ENCODE peak calls at places on chromosomes 2 and 18, in four cellular contexts. One of them, this sample, is unnamed. For H3K4me1, the result is how much of the 10 kb centered on the place peaks cover.

GRCh38 chr2:229456091-229456490 is 185.0 kb upstream of the PID1 start:
- DNase-seq in CD8-positive, alpha-beta memory T cell: no peak
- DNase-seq in right cardiac atrium: no peak
- DNase-seq in heart right ventricle: no peak
- DNase-seq in this sample: no peak

GRCh38 chr2:37189452-37190153 is 1.1 kb upstream of the SULT6B1 start:
- DNase-seq in CD8-positive, alpha-beta memory T cell: no peak
- DNase-seq in right cardiac atrium: no peak
- DNase-seq in heart right ventricle: no peak
- DNase-seq in this sample: peak

GRCh38 chr2:156562136-156562535 is 126.0 kb downstream of the GPD2 start:
- DNase-seq in CD8-positive, alpha-beta memory T cell: no peak
- DNase-seq in right cardiac atrium: no peak
- DNase-seq in heart right ventricle: peak
- DNase-seq in this sample: no peak

GRCh38 chr18:45839415-45840395 is 14.2 kb downstream of the SIGLEC15 start:
- DNase-seq in CD8-positive, alpha-beta memory T cell: peak
- DNase-seq in right cardiac atrium: no peak
- DNase-seq in heart right ventricle: no peak
- DNase-seq in this sample: peak

GRCh38 chr2:146927080-146927714 is 917.6 kb upstream of the ACVR2A start:
- DNase-seq in CD8-positive, alpha-beta memory T cell: no peak
- DNase-seq in right cardiac atrium: peak
- DNase-seq in heart right ventricle: no peak
- DNase-seq in this sample: peak

GRCh38 chr2:235740821-235741220 is 247.0 kb downstream of the AGAP1 start:
- DNase-seq in CD8-positive, alpha-beta memory T cell: no peak
- DNase-seq in right cardiac atrium: no peak
- DNase-seq in heart right ventricle: no peak
- DNase-seq in this sample: no peak

GRCh38 chr18:42706029-42706608 is 409.4 kb downstream of the RIT2 start:
- DNase-seq in CD8-positive, alpha-beta memory T cell: no peak
- DNase-seq in right cardiac atrium: no peak
- DNase-seq in heart right ventricle: no peak
- DNase-seq in this sample: no peak

GRCh38 chr2:105409717-105410116 is 10.9 kb upstream of the FHL2 start:
- DNase-seq in CD8-positive, alpha-beta memory T cell: no peak
- DNase-seq in right cardiac atrium: peak
- DNase-seq in heart right ventricle: peak
- DNase-seq in this sample: peak

GRCh38 chr18:22047485-22047884 is 121.9 kb upstream of the GATA6 start:
- DNase-seq in CD8-positive, alpha-beta memory T cell: no peak
- DNase-seq in right cardiac atrium: no peak
- DNase-seq in heart right ventricle: no peak
- DNase-seq in this sample: no peak

GRCh38 chr2:240578110-240578450 is 8.5 kb upstream of the CAPN10 start:
- DNase-seq in CD8-positive, alpha-beta memory T cell: no peak
- DNase-seq in right cardiac atrium: peak
- DNase-seq in heart right ventricle: no peak
- DNase-seq in this sample: no peak

GRCh38 chr2:129801575-129801974 is 177.9 kb upstream of the RAB6C start:
- DNase-seq in CD8-positive, alpha-beta memory T cell: no peak
- DNase-seq in right cardiac atrium: no peak
- DNase-seq in heart right ventricle: no peak
- DNase-seq in this sample: peak

GRCh38 chr2:47321411-47322031 is 81.4 kb upstream of the MSH2 start:
- DNase-seq in CD8-positive, alpha-beta memory T cell: no peak
- DNase-seq in right cardiac atrium: no peak
- DNase-seq in heart right ventricle: no peak
- DNase-seq in this sample: no peak

GRCh38 chr2:55885129-55885943 is 38.2 kb downstream of the EFEMP1 start:
- DNase-seq in CD8-positive, alpha-beta memory T cell: no peak
- DNase-seq in right cardiac atrium: peak
- DNase-seq in heart right ventricle: peak
- DNase-seq in this sample: peak

GRCh38 chr2:46876741-46877384 is 38.7 kb downstream of the MCFD2 start:
- DNase-seq in CD8-positive, alpha-beta memory T cell: no peak
- DNase-seq in right cardiac atrium: no peak
- DNase-seq in heart right ventricle: peak
- DNase-seq in this sample: peak

GRCh38 chr18:47997338-47997780 is 66.9 kb upstream of the SMAD2 start:
- DNase-seq in CD8-positive, alpha-beta memory T cell: no peak
- DNase-seq in right cardiac atrium: no peak
- DNase-seq in heart right ventricle: no peak
- DNase-seq in this sample: no peak

GRCh38 chr18:8938817-8939216 is 163.7 kb upstream of the NDUFV2 start:
- DNase-seq in CD8-positive, alpha-beta memory T cell: no peak
- DNase-seq in right cardiac atrium: no peak
- DNase-seq in heart right ventricle: no peak
- DNase-seq in this sample: no peak

GRCh38 chr2:29655391-29656086 is 265.8 kb downstream of the ALK start:
- DNase-seq in CD8-positive, alpha-beta memory T cell: no peak
- DNase-seq in right cardiac atrium: no peak
- DNase-seq in heart right ventricle: peak
- DNase-seq in this sample: no peak

GRCh38 chr18:45518770-45519169 is 96.5 kb upstream of the SLC14A2 start:
- DNase-seq in CD8-positive, alpha-beta memory T cell: no peak
- DNase-seq in right cardiac atrium: peak
- DNase-seq in heart right ventricle: no peak
- DNase-seq in this sample: no peak

DNA sequence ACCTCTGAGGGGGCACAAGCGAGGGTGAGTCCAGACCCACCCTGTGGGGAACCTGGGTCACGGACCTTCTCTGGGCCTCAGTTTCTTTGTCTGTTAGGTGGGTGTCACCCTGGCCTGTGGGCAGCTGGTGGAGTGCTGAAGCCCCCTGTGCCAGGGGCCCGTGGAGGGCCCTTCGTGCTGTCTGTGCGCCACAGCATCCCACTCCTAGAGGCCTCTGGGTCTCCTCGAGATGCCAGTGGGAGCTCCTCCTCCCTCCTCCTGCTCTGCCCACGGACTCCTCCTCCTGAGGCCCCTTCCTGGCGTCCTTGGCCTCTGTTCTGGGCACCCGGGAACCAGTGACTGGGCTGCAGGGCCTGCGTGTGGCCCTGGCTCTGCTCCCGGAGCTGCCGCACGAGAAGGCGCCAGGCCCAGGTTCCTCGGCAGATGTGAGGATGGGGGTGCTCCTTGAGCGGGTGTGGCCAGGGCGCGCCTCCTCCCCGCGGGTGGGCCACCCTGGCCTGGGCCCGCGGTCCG is 6.1 kb upstream of the NEU4 start:
- DNase-seq in CD8-positive, alpha-beta memory T cell: peak
- DNase-seq in right cardiac atrium: peak
- DNase-seq in heart right ventricle: no peak
- DNase-seq in this sample: no peak
- H3K4me1 ChIP-seq in CD8-positive, alpha-beta memory T cell: under half
- H3K4me1 ChIP-seq in right cardiac atrium: under half
- H3K4me1 ChIP-seq in heart right ventricle: under half
- H3K4me1 ChIP-seq in this sample: under half

GRCh38 chr18:13388586-13389490 is 170.3 kb downstream of the LDLRAD4 start:
- DNase-seq in CD8-positive, alpha-beta memory T cell: no peak
- DNase-seq in right cardiac atrium: no peak
- DNase-seq in heart right ventricle: no peak
- DNase-seq in this sample: no peak

GRCh38 chr18:13390711-13391110 is 172.2 kb downstream of the LDLRAD4 start:
- DNase-seq in CD8-positive, alpha-beta memory T cell: no peak
- DNase-seq in right cardiac atrium: no peak
- DNase-seq in heart right ventricle: no peak
- DNase-seq in this sample: no peak

GRCh38 chr18:13390196-13390595 is 171.6 kb downstream of the LDLRAD4 start:
- DNase-seq in CD8-positive, alpha-beta memory T cell: no peak
- DNase-seq in right cardiac atrium: peak
- DNase-seq in heart right ventricle: no peak
- DNase-seq in this sample: no peak

GRCh38 chr18:13387856-13388548 is 169.4 kb downstream of the LDLRAD4 start:
- DNase-seq in CD8-positive, alpha-beta memory T cell: no peak
- DNase-seq in right cardiac atrium: peak
- DNase-seq in heart right ventricle: no peak
- DNase-seq in this sample: no peak

DNA sequence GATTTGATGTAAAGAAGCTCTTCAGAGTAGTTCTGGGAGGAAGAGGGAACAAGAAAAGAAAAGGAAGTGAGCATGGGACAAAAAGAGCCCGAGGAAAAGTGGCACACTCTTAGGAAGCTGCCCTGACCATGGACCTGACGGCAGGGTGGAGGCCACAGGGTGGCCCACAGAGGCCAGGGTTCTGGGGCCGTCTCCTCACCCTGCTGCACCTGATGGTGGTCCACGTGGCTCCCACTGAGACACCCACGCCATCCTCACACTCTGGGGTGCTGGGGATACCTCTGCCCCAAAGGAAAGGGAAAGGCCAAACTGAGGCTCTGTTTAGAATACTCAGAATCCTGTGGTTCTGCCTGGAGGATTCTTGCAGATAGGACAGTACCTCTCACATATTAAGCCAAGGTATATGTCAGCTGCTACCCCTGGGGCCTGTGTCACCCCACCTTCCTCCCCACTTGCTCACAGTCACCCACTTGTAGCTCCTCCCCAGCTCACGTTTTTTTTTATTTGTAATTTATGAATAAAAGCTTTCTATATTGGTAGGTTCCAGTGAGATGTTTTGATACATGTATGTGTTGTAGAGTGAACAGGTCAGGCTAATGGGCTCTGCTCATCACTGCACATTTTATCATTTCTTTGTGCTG is 171.1 kb downstream of the LDLRAD4 start:
- DNase-seq in CD8-positive, alpha-beta memory T cell: no peak
- DNase-seq in right cardiac atrium: no peak
- DNase-seq in heart right ventricle: no peak
- DNase-seq in this sample: no peak
- H3K4me1 ChIP-seq in CD8-positive, alpha-beta memory T cell: under half
- H3K4me1 ChIP-seq in right cardiac atrium: under half
- H3K4me1 ChIP-seq in heart right ventricle: under half
- H3K4me1 ChIP-seq in this sample: under half

GRCh38 chr2:237352279-237352845 is 61.6 kb downstream of the COL6A3 start:
- DNase-seq in CD8-positive, alpha-beta memory T cell: no peak
- DNase-seq in right cardiac atrium: no peak
- DNase-seq in heart right ventricle: no peak
- DNase-seq in this sample: no peak

GRCh38 chr2:237353207-237353606 is 60.8 kb downstream of the COL6A3 start:
- DNase-seq in CD8-positive, alpha-beta memory T cell: no peak
- DNase-seq in right cardiac atrium: no peak
- DNase-seq in heart right ventricle: no peak
- DNase-seq in this sample: peak

GRCh38 chr2:237355726-237356125 is 58.2 kb downstream of the COL6A3 start:
- DNase-seq in CD8-positive, alpha-beta memory T cell: no peak
- DNase-seq in right cardiac atrium: no peak
- DNase-seq in heart right ventricle: no peak
- DNase-seq in this sample: no peak

GRCh38 chr2:237351796-237352195 is 62.2 kb downstream of the COL6A3 start:
- DNase-seq in CD8-positive, alpha-beta memory T cell: no peak
- DNase-seq in right cardiac atrium: no peak
- DNase-seq in heart right ventricle: no peak
- DNase-seq in this sample: peak

DNA sequence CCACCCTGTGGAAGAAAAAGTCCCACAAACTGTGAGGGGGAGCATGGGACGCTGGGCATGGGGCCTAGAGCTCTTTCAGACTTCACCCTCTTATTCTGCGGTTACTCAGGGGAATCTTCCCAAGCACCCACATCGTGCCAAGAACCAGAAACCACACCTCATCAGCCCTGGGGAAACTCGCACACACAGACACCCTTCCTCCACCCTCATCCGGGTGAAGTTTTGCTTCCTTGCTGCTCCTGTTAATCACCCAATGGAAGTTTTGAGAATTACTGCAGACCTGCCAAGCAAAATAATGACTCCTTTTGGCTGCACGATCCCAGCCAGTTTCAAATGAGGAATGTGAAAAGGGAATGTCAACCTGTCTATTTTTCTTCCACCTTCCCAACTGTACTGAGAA is 59.0 kb downstream of the COL6A3 start:
- DNase-seq in CD8-positive, alpha-beta memory T cell: no peak
- DNase-seq in right cardiac atrium: no peak
- DNase-seq in heart right ventricle: peak
- DNase-seq in this sample: peak
- H3K4me1 ChIP-seq in CD8-positive, alpha-beta memory T cell: under half
- H3K4me1 ChIP-seq in right cardiac atrium: under half
- H3K4me1 ChIP-seq in heart right ventricle: under half
- H3K4me1 ChIP-seq in this sample: under half

GRCh38 chr2:45747363-45747762 is 95.9 kb downstream of the PRKCE start:
- DNase-seq in CD8-positive, alpha-beta memory T cell: no peak
- DNase-seq in right cardiac atrium: no peak
- DNase-seq in heart right ventricle: no peak
- DNase-seq in this sample: no peak

GRCh38 chr2:45748239-45748638 is 96.8 kb downstream of the PRKCE start:
- DNase-seq in CD8-positive, alpha-beta memory T cell: no peak
- DNase-seq in right cardiac atrium: no peak
- DNase-seq in heart right ventricle: no peak
- DNase-seq in this sample: no peak

GRCh38 chr2:45753381-45753780 is 101.9 kb downstream of the PRKCE start:
- DNase-seq in CD8-positive, alpha-beta memory T cell: no peak
- DNase-seq in right cardiac atrium: no peak
- DNase-seq in heart right ventricle: no peak
- DNase-seq in this sample: no peak

GRCh38 chr2:45746888-45747287 is 95.4 kb downstream of the PRKCE start:
- DNase-seq in CD8-positive, alpha-beta memory T cell: no peak
- DNase-seq in right cardiac atrium: no peak
- DNase-seq in heart right ventricle: no peak
- DNase-seq in this sample: no peak

GRCh38 chr2:45750484-45750883 is 99.0 kb downstream of the PRKCE start:
- DNase-seq in CD8-positive, alpha-beta memory T cell: no peak
- DNase-seq in right cardiac atrium: no peak
- DNase-seq in heart right ventricle: no peak
- DNase-seq in this sample: no peak
- H3K4me1 ChIP-seq in CD8-positive, alpha-beta memory T cell: under half
- H3K4me1 ChIP-seq in right cardiac atrium: under half
- H3K4me1 ChIP-seq in heart right ventricle: under half
- H3K4me1 ChIP-seq in this sample: under half

GRCh38 chr18:58215005-58215404 is 171.0 kb downstream of the NEDD4L start:
- DNase-seq in CD8-positive, alpha-beta memory T cell: no peak
- DNase-seq in right cardiac atrium: no peak
- DNase-seq in heart right ventricle: no peak
- DNase-seq in this sample: no peak
- H3K4me1 ChIP-seq in CD8-positive, alpha-beta memory T cell: under half
- H3K4me1 ChIP-seq in right cardiac atrium: under half
- H3K4me1 ChIP-seq in heart right ventricle: under half
- H3K4me1 ChIP-seq in this sample: half or more

This sample was measured in foreskin keratinocyte.